ENCODE peak calls at places on chromosome X, in five cellular contexts. E is adrenal gland, R is colonic mucosa, L is ovary, O is left ventricle myocardium inferior. T is an unnamed sample.

GRCh38 chrX:70168238-70169188 is 8.8 kb upstream of the DGAT2L6 start:
- DNase-seq in R (no peak), E (peak; percentile 39), L (peak; percentile 41), O (no peak), T (no peak)

GRCh38 chrX:39012561-39013209 is 211.4 kb downstream of the MID1IP1 start:
- DNase-seq in L (no peak), R (no peak), O (no peak), E (no peak), T (no peak)

GRCh38 chrX:44580466-44580865 is 37.8 kb upstream of the FUNDC1 start:
- DNase-seq in L (no peak), R (no peak), E (no peak), O (no peak), T (no peak)

GRCh38 chrX:96729868-96730643 is 45.4 kb downstream of the DIAPH2 start:
- DNase-seq in L (no peak), R (no peak), O (no peak), E (no peak), T (no peak)

GRCh38 chrX:10507181-10507580 is 113.2 kb downstream of the MID1 start:
- DNase-seq in E (no peak), R (no peak), O (no peak), L (no peak), T (no peak)

GRCh38 chrX:30141966-30142365 is 73.4 kb upstream of the MAGEB2 start:
- DNase-seq in O (no peak), R (no peak), L (no peak), E (peak; percentile 37), T (no peak)

GRCh38 chrX:136525738-136526606 is 6.0 kb upstream of the VGLL1 start:
- DNase-seq in E (peak; percentile 84), O (peak; percentile 72), L (peak; percentile 80), R (peak; percentile 44), T (peak; percentile 47)

GRCh38 chrX:66074920-66075879 is 35.3 kb upstream of the VSIG4 start:
- DNase-seq in E (peak; percentile 44), L (no peak), R (peak; percentile 23), O (peak; percentile 22), T (no peak)

GRCh38 chrX:105882581-105883275 is 60.4 kb downstream of the NRK start:
- DNase-seq in L (peak; percentile 25), R (no peak), E (peak; percentile 15), O (no peak), T (peak; percentile 3)

GRCh38 chrX:17046478-17047097 is 100.1 kb downstream of the REPS2 start:
- DNase-seq in E (peak; percentile 74), L (peak; percentile 57), O (peak; percentile 24), R (peak; percentile 73), T (peak; percentile 57)
- H3K4me1 ChIP-seq in E (no peaks in the 10 kb centered on the region), L (no peaks in the 10 kb centered on the region), O (no peaks in the 10 kb centered on the region), R (no peaks in the 10 kb centered on the region), T (no peaks in the 10 kb centered on the region)

GRCh38 chrX:1609759-1610158 is 5.1 kb upstream of the ASMT start:
- DNase-seq in L (no peak), E (no peak), O (no peak), R (no peak), T (no peak)
- TF ChIP-seq CTCF in L (no peak), E (no peak), O (no peak), R (no peak), T (no peak)

DNA sequence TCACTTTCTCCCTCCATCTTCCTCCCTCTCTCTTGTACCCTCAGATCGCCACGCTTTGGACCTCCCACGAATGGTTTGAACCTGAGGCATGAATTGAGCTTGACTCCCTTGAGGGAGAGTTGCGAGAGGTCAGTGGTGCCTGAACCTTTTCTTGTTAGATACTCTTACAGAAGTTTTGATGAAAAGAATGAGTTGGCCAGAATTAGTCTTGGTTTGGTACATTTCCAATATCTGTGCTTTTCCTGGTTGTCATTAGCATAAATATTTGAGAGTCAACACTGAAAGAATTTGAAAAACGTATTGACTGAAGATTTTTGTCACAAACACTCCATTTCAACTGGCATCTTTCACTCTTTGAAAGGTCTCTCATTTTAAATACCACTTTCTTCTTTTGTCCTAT is 510.6 kb upstream of the DIPK2B start:
- DNase-seq in E (no peak), O (no peak), R (no peak), L (no peak), T (no peak)
- H3K27me3 ChIP-seq in E (peaks cover 8% of the 10 kb centered on the region), O (no peaks in the 10 kb centered on the region), R (no peaks in the 10 kb centered on the region), L (no peaks in the 10 kb centered on the region), T (no peaks in the 10 kb centered on the region)

GRCh38 chrX:40297949-40298539 is 200.3 kb upstream of the BCOR start:
- DNase-seq in E (no peak), O (no peak), R (no peak), L (no peak), T (no peak)

GRCh38 chrX:40299502-40300118 is 201.9 kb upstream of the BCOR start:
- DNase-seq in E (no peak), L (no peak), R (no peak), O (no peak), T (no peak)

GRCh38 chrX:40298569-40298968 is 200.8 kb upstream of the BCOR start:
- DNase-seq in L (peak; percentile 14), O (no peak), R (no peak), E (no peak), T (no peak)

GRCh38 chrX:40299028-40299479 is 201.3 kb upstream of the BCOR start:
- DNase-seq in E (no peak), O (no peak), R (no peak), L (peak; percentile 28), T (no peak)

DNA sequence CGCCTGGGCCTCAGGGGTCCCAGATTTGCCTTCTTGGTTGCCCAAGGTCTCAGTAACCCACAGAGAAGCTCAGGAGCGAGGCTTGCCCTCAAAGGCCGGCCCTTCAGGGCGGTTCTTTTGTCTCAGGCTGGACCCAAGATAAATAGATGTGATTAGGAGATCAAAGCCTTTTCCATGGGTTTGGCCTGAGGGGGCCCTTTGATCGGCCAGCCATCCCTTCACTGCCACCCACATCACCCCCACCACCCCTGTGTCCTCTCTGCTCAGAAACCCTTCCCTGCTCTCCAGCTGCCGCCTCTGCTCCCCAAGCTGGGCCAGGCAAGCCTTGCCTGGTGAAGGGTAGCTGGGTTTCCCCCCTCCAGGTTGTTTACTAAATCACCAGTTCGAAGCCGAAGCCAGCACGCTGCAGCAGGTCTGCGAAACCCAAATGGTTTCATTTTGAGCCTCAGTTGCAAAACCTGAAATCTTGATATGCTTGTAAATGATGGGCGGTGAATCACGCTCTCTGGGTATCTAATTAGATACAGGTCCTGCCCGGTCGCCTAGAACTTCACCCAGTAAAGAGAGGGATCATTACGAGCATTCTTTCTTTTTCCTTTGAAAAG is 202.6 kb upstream of the BCOR start:
- DNase-seq in E (no peak), R (no peak), L (no peak), O (no peak), T (no peak)
- H3K4me1 ChIP-seq in E (no peaks in the 10 kb centered on the region), R (no peaks in the 10 kb centered on the region), L (no peaks in the 10 kb centered on the region), O (no peaks in the 10 kb centered on the region), T (no peaks in the 10 kb centered on the region)

GRCh38 chrX:119237526-119238035 is 1.5 kb downstream of the PGRMC1 start:
- DNase-seq in E (no peak), O (no peak), L (no peak), R (no peak), T (no peak)
- TF ChIP-seq CTCF in E (no peak), O (no peak), L (no peak), R (no peak), T (no peak)